ENCODE peak calls at places on chromosomes 11 and 22, in six cellular contexts. One of them, this sample, is unnamed.

GRCh38 chr11:44567876-44568256 is 2.4 kb downstream of the CD82 start:
- DNase-seq in neural progenitor cell: no peak
- DNase-seq in OCI-LY7: no peak
- DNase-seq in MM.1S: no peak
- DNase-seq in hepatocyte: no peak
- DNase-seq in HCT116: no peak
- DNase-seq in this sample: no peak

GRCh38 chr22:23241562-23242472 is 61.5 kb downstream of the BCR start:
- DNase-seq in OCI-LY7: no peak
- DNase-seq in HCT116: no peak
- DNase-seq in MM.1S: no peak
- DNase-seq in neural progenitor cell: no peak
- DNase-seq in hepatocyte: no peak
- DNase-seq in this sample: no peak

GRCh38 chr11:94002226-94002625 is 18.9 kb upstream of the HEPHL1 start:
- DNase-seq in MM.1S: no peak
- DNase-seq in neural progenitor cell: no peak
- DNase-seq in hepatocyte: no peak
- DNase-seq in HCT116: no peak
- DNase-seq in OCI-LY7: no peak
- DNase-seq in this sample: peak; percentile 90

GRCh38 chr11:36394056-36394455 is 98.0 kb downstream of the PRR5L start:
- DNase-seq in HCT116: no peak
- DNase-seq in hepatocyte: no peak
- DNase-seq in MM.1S: peak; percentile 10
- DNase-seq in OCI-LY7: no peak
- DNase-seq in neural progenitor cell: no peak
- DNase-seq in this sample: no peak

GRCh38 chr11:5042091-5042490 is 4.2 kb upstream of the OR52J3 start:
- DNase-seq in MM.1S: no peak
- DNase-seq in neural progenitor cell: no peak
- DNase-seq in OCI-LY7: no peak
- DNase-seq in HCT116: no peak
- DNase-seq in hepatocyte: no peak
- DNase-seq in this sample: no peak

GRCh38 chr22:17130199-17130598 is 9.0 kb upstream of the TMEM121B start:
- DNase-seq in OCI-LY7: no peak
- DNase-seq in HCT116: no peak
- DNase-seq in MM.1S: no peak
- DNase-seq in neural progenitor cell: no peak
- DNase-seq in hepatocyte: no peak
- DNase-seq in this sample: no peak

GRCh38 chr11:132910016-132910760 is 622.1 kb downstream of the OPCML start:
- DNase-seq in HCT116: no peak
- DNase-seq in MM.1S: no peak
- DNase-seq in neural progenitor cell: peak; percentile 43
- DNase-seq in hepatocyte: no peak
- DNase-seq in OCI-LY7: no peak
- DNase-seq in this sample: no peak

GRCh38 chr22:47804281-47804680 is 1041.8 kb downstream of the TBC1D22A start:
- DNase-seq in hepatocyte: no peak
- DNase-seq in neural progenitor cell: no peak
- DNase-seq in OCI-LY7: no peak
- DNase-seq in HCT116: no peak
- DNase-seq in MM.1S: no peak
- DNase-seq in this sample: no peak

GRCh38 chr22:50190182-50190951 is 4.7 kb downstream of the TRABD start:
- DNase-seq in neural progenitor cell: peak; percentile 68
- DNase-seq in MM.1S: peak; percentile 83
- DNase-seq in HCT116: peak; percentile 60
- DNase-seq in OCI-LY7: peak; percentile 95
- DNase-seq in hepatocyte: peak; percentile 84
- DNase-seq in this sample: peak; percentile 62

GRCh38 chr22:20998411-20999336 is 3.2 kb downstream of the THAP7 start:
- DNase-seq in MM.1S: no peak
- DNase-seq in HCT116: no peak
- DNase-seq in hepatocyte: no peak
- DNase-seq in neural progenitor cell: no peak
- DNase-seq in OCI-LY7: no peak
- DNase-seq in this sample: peak; percentile 12

GRCh38 chr11:11871991-11872401 is 30.2 kb downstream of the USP47 start:
- DNase-seq in OCI-LY7: peak; percentile 11
- DNase-seq in HCT116: no peak
- DNase-seq in neural progenitor cell: no peak
- DNase-seq in hepatocyte: no peak
- DNase-seq in MM.1S: no peak
- DNase-seq in this sample: no peak

GRCh38 chr11:68471360-68472340 is 11.1 kb downstream of the PPP6R3 start:
- DNase-seq in OCI-LY7: no peak
- DNase-seq in neural progenitor cell: no peak
- DNase-seq in MM.1S: no peak
- DNase-seq in hepatocyte: no peak
- DNase-seq in HCT116: no peak
- DNase-seq in this sample: no peak

GRCh38 chr11:67071420-67072284 is 15.0 kb downstream of the RHOD start:
- DNase-seq in OCI-LY7: peak; percentile 71
- DNase-seq in neural progenitor cell: peak; percentile 89
- DNase-seq in hepatocyte: peak; percentile 86
- DNase-seq in HCT116: no peak
- DNase-seq in MM.1S: peak; percentile 74
- DNase-seq in this sample: peak; percentile 62

GRCh38 chr11:13073119-13073981 is 64.2 kb downstream of the RASSF10 start:
- DNase-seq in OCI-LY7: no peak
- DNase-seq in MM.1S: no peak
- DNase-seq in HCT116: peak; percentile 76
- DNase-seq in hepatocyte: no peak
- DNase-seq in neural progenitor cell: no peak
- DNase-seq in this sample: peak; percentile 22

GRCh38 chr11:100680070-100680469 is 7.0 kb upstream of the ARHGAP42 start:
- DNase-seq in neural progenitor cell: no peak
- DNase-seq in OCI-LY7: no peak
- DNase-seq in hepatocyte: no peak
- DNase-seq in MM.1S: no peak
- DNase-seq in HCT116: no peak
- DNase-seq in this sample: no peak

GRCh38 chr11:12827929-12828812 is 153.9 kb downstream of the TEAD1 start:
- DNase-seq in MM.1S: peak; percentile 83
- DNase-seq in neural progenitor cell: peak; percentile 70
- DNase-seq in OCI-LY7: peak; percentile 46
- DNase-seq in hepatocyte: peak; percentile 67
- DNase-seq in HCT116: no peak
- DNase-seq in this sample: peak; percentile 69

GRCh38 chr11:2584434-2584811 is 115.4 kb downstream of the KCNQ1OT1 start:
- DNase-seq in MM.1S: no peak
- DNase-seq in neural progenitor cell: no peak
- DNase-seq in HCT116: no peak
- DNase-seq in hepatocyte: no peak
- DNase-seq in OCI-LY7: no peak
- DNase-seq in this sample: no peak

GRCh38 chr11:36672815-36673450 is 74.9 kb upstream of the RAG2 start:
- DNase-seq in hepatocyte: peak; percentile 31
- DNase-seq in neural progenitor cell: peak; percentile 29
- DNase-seq in OCI-LY7: peak; percentile 47
- DNase-seq in HCT116: peak; percentile 38
- DNase-seq in MM.1S: peak; percentile 31
- DNase-seq in this sample: peak; percentile 65

GRCh38 chr11:1354125-1354938 is 35.4 kb upstream of the BRSK2 start:
- DNase-seq in MM.1S: no peak
- DNase-seq in OCI-LY7: no peak
- DNase-seq in hepatocyte: no peak
- DNase-seq in HCT116: no peak
- DNase-seq in neural progenitor cell: no peak
- DNase-seq in this sample: no peak

GRCh38 chr11:7587712-7588111 is 73.9 kb downstream of the PPFIBP2 start:
- DNase-seq in hepatocyte: no peak
- DNase-seq in MM.1S: no peak
- DNase-seq in neural progenitor cell: no peak
- DNase-seq in HCT116: no peak
- DNase-seq in OCI-LY7: no peak
- DNase-seq in this sample: no peak

GRCh38 chr11:409600-410471 is 5.0 kb downstream of the SIGIRR start:
- DNase-seq in neural progenitor cell: no peak
- DNase-seq in HCT116: no peak
- DNase-seq in hepatocyte: no peak
- DNase-seq in MM.1S: no peak
- DNase-seq in OCI-LY7: no peak
- DNase-seq in this sample: no peak

GRCh38 chr11:88431675-88432341 is 94.3 kb upstream of the CTSC start:
- DNase-seq in neural progenitor cell: no peak
- DNase-seq in HCT116: no peak
- DNase-seq in MM.1S: no peak
- DNase-seq in OCI-LY7: no peak
- DNase-seq in hepatocyte: no peak
- DNase-seq in this sample: peak; percentile 69

GRCh38 chr22:46054878-46055158 is 77.9 kb upstream of the WNT7B start:
- DNase-seq in neural progenitor cell: no peak
- DNase-seq in MM.1S: no peak
- DNase-seq in OCI-LY7: peak; percentile 30
- DNase-seq in hepatocyte: no peak
- DNase-seq in HCT116: no peak
- DNase-seq in this sample: no peak

GRCh38 chr22:48708558-48709245 is 1119.0 kb downstream of the BRD1 start:
- DNase-seq in OCI-LY7: no peak
- DNase-seq in neural progenitor cell: no peak
- DNase-seq in MM.1S: no peak
- DNase-seq in HCT116: no peak
- DNase-seq in hepatocyte: no peak
- DNase-seq in this sample: no peak

GRCh38 chr11:74970852-74971395 is 17.8 kb upstream of the NEU3 start:
- DNase-seq in OCI-LY7: no peak
- DNase-seq in HCT116: no peak
- DNase-seq in hepatocyte: no peak
- DNase-seq in neural progenitor cell: no peak
- DNase-seq in MM.1S: no peak
- DNase-seq in this sample: no peak

GRCh38 chr11:74971424-74971823 is 17.3 kb upstream of the NEU3 start:
- DNase-seq in HCT116: no peak
- DNase-seq in MM.1S: no peak
- DNase-seq in hepatocyte: no peak
- DNase-seq in neural progenitor cell: no peak
- DNase-seq in OCI-LY7: no peak
- DNase-seq in this sample: no peak

GRCh38 chr11:74966651-74967050 is 17.6 kb downstream of the SPCS2 start:
- DNase-seq in neural progenitor cell: no peak
- DNase-seq in OCI-LY7: no peak
- DNase-seq in hepatocyte: no peak
- DNase-seq in HCT116: no peak
- DNase-seq in MM.1S: no peak
- DNase-seq in this sample: peak; percentile 29
- TF ChIP-seq EZH2phosphoT487 in neural progenitor cell: no peak
- TF ChIP-seq EZH2phosphoT487 in OCI-LY7: no peak
- TF ChIP-seq EZH2phosphoT487 in hepatocyte: no peak
- TF ChIP-seq EZH2phosphoT487 in HCT116: no peak
- TF ChIP-seq EZH2phosphoT487 in MM.1S: no peak
- TF ChIP-seq EZH2phosphoT487 in this sample: no peak

GRCh38 chr22:30452861-30453260 is 19.0 kb downstream of the SEC14L3 start:
- DNase-seq in HCT116: no peak
- DNase-seq in neural progenitor cell: no peak
- DNase-seq in MM.1S: no peak
- DNase-seq in OCI-LY7: no peak
- DNase-seq in hepatocyte: no peak
- DNase-seq in this sample: no peak

GRCh38 chr22:30459206-30460052 is 12.4 kb downstream of the SEC14L3 start:
- DNase-seq in HCT116: no peak
- DNase-seq in MM.1S: peak; percentile 26
- DNase-seq in neural progenitor cell: peak; percentile 75
- DNase-seq in OCI-LY7: peak; percentile 20
- DNase-seq in hepatocyte: peak; percentile 58
- DNase-seq in this sample: peak; percentile 17

GRCh38 chr22:30457964-30458363 is 13.9 kb downstream of the SEC14L3 start:
- DNase-seq in neural progenitor cell: no peak
- DNase-seq in MM.1S: no peak
- DNase-seq in hepatocyte: no peak
- DNase-seq in OCI-LY7: no peak
- DNase-seq in HCT116: no peak
- DNase-seq in this sample: peak; percentile 8

DNA sequence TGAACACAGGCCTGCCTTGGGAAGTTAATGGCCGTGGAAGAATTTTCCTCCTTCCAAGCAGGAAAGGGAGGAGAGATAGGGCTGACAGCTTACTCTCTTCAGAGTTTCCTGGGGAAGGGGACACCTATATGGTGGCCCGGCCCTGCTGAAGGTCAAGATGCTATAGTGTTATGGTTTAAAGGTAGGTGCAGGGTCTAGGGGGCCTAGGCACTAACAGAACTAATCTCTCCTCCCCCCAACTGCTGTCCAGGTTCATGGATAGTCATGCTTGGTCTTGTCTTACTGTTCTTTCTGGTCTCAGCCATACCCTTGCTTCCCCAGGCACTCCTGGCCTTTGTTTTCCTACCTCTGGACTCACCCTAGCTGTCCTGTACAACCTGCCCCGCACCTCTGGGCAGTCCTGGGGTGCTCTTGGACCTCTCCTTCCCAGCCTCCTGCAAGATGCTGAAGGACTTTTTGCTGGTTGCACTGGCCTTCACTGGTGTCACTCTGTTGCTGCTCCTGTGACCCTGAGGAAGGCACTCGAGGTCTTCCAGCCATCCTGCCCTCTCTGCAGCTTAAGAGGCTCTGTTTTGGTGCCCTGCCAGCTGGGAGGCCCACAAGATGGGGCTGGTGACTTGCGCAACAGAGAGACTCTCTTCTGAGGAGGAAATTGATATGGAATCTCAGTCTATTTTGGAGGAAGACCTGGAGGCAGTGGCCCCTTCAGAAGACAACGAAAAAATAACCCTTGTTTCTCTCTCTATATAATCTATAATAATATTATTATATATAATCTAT is 17.9 kb downstream of the SEC14L3 start:
- DNase-seq in hepatocyte: no peak
- DNase-seq in MM.1S: no peak
- DNase-seq in HCT116: no peak
- DNase-seq in neural progenitor cell: peak; percentile 50
- DNase-seq in OCI-LY7: no peak
- DNase-seq in this sample: no peak
- TF ChIP-seq CTCF in hepatocyte: peak; percentile 12
- TF ChIP-seq CTCF in MM.1S: no peak
- TF ChIP-seq CTCF in HCT116: no peak
- TF ChIP-seq CTCF in neural progenitor cell: peak; percentile 46
- TF ChIP-seq CTCF in OCI-LY7: peak; percentile 20
- TF ChIP-seq CTCF in this sample: no peak

GRCh38 chr22:38069372-38070249 is 12.4 kb downstream of the PICK1 start:
- DNase-seq in OCI-LY7: peak; percentile 15
- DNase-seq in MM.1S: peak; percentile 97
- DNase-seq in neural progenitor cell: peak; percentile 73
- DNase-seq in HCT116: no peak
- DNase-seq in hepatocyte: peak; percentile 62
- DNase-seq in this sample: no peak
- H2AFZ ChIP-seq in OCI-LY7: no peak overlapping the region
- H2AFZ ChIP-seq in MM.1S: peak overlapping the region; percentile 46
- H2AFZ ChIP-seq in neural progenitor cell: no peak overlapping the region
- H2AFZ ChIP-seq in HCT116: no peak overlapping the region
- H2AFZ ChIP-seq in hepatocyte: no peak overlapping the region
- H2AFZ ChIP-seq in this sample: no peak overlapping the region

DNA sequence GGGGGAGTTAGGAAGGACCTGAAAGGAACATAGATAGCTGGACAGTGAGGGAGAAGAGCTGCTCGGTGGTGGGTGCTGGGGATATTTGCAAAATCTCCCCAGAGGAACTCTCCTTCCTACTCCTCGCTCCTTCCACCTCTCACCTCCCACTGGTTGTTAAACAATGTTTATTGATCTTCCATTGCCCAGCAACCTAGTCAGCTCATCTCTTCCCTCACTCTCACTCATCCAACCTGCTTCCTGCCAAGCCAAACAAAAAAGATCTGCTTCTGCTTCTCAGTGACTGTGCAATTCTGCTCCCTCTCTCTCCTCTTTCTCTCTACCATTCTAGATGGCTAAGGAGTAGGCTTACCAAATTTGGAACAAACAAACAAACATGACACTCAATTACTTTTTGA is 115.0 kb downstream of the SLC1A2 start:
- DNase-seq in hepatocyte: peak; percentile 13
- DNase-seq in neural progenitor cell: no peak
- DNase-seq in OCI-LY7: no peak
- DNase-seq in HCT116: no peak
- DNase-seq in MM.1S: no peak
- DNase-seq in this sample: peak; percentile 55
- TF ChIP-seq EZH2phosphoT487 in hepatocyte: no peak
- TF ChIP-seq EZH2phosphoT487 in neural progenitor cell: no peak
- TF ChIP-seq EZH2phosphoT487 in OCI-LY7: no peak
- TF ChIP-seq EZH2phosphoT487 in HCT116: no peak
- TF ChIP-seq EZH2phosphoT487 in MM.1S: no peak
- TF ChIP-seq EZH2phosphoT487 in this sample: no peak

This sample was measured in PC-3.